ENCODE peak calls at places on chromosome 10, in six cellular contexts. One of them, this sample, is unnamed.

GRCh38 chr10:121033371-121033770 is 182.2 kb downstream of the WDR11 start:
- DNase-seq in K562: no peak
- DNase-seq in GM12878: no peak
- DNase-seq in HepG2: no peak
- DNase-seq in A549: no peak
- DNase-seq in SK-N-SH: no peak
- DNase-seq in this sample: no peak

GRCh38 chr10:121574519-121575170 is 23.6 kb downstream of the FGFR2 start:
- DNase-seq in GM12878: no peak
- DNase-seq in HepG2: no peak
- DNase-seq in A549: no peak
- DNase-seq in K562: no peak
- DNase-seq in SK-N-SH: no peak
- DNase-seq in this sample: no peak

GRCh38 chr10:112951349-112952281 is 1.6 kb downstream of the TCF7L2 start:
- DNase-seq in A549: peak
- DNase-seq in SK-N-SH: peak
- DNase-seq in GM12878: no peak
- DNase-seq in K562: peak
- DNase-seq in HepG2: peak
- DNase-seq in this sample: peak

GRCh38 chr10:61918989-61919388 is 17.5 kb downstream of the ARID5B start:
- DNase-seq in K562: no peak
- DNase-seq in SK-N-SH: no peak
- DNase-seq in GM12878: no peak
- DNase-seq in HepG2: no peak
- DNase-seq in A549: no peak
- DNase-seq in this sample: no peak

GRCh38 chr10:8543361-8544056 is 489.0 kb downstream of the GATA3 start:
- DNase-seq in A549: no peak
- DNase-seq in GM12878: no peak
- DNase-seq in K562: no peak
- DNase-seq in SK-N-SH: no peak
- DNase-seq in HepG2: no peak
- DNase-seq in this sample: no peak

GRCh38 chr10:17238445-17239275 is 10.6 kb downstream of the VIM start:
- DNase-seq in K562: no peak
- DNase-seq in GM12878: no peak
- DNase-seq in SK-N-SH: no peak
- DNase-seq in HepG2: no peak
- DNase-seq in A549: no peak
- DNase-seq in this sample: peak

GRCh38 chr10:33244354-33244967 is 90.0 kb downstream of the NRP1 start:
- DNase-seq in A549: no peak
- DNase-seq in SK-N-SH: no peak
- DNase-seq in GM12878: no peak
- DNase-seq in K562: no peak
- DNase-seq in HepG2: no peak
- DNase-seq in this sample: no peak

GRCh38 chr10:58385784-58386112 is 538 bp downstream of the TFAM start:
- DNase-seq in K562: peak
- DNase-seq in A549: peak
- DNase-seq in GM12878: no peak
- DNase-seq in HepG2: peak
- DNase-seq in SK-N-SH: peak
- DNase-seq in this sample: peak

GRCh38 chr10:72612203-72612826 is 13.6 kb downstream of the MICU1 start:
- DNase-seq in K562: no peak
- DNase-seq in SK-N-SH: peak
- DNase-seq in GM12878: no peak
- DNase-seq in HepG2: no peak
- DNase-seq in A549: no peak
- DNase-seq in this sample: no peak

GRCh38 chr10:73263948-73264347 is 11.5 kb upstream of the MRPS16 start:
- DNase-seq in GM12878: no peak
- DNase-seq in A549: peak
- DNase-seq in K562: peak
- DNase-seq in HepG2: peak
- DNase-seq in SK-N-SH: peak
- DNase-seq in this sample: peak

GRCh38 chr10:111275091-111275490 is 198.3 kb downstream of the ADRA2A start:
- DNase-seq in SK-N-SH: no peak
- DNase-seq in HepG2: no peak
- DNase-seq in K562: no peak
- DNase-seq in GM12878: no peak
- DNase-seq in A549: no peak
- DNase-seq in this sample: no peak

GRCh38 chr10:9342865-9343450 is 1288.5 kb downstream of the GATA3 start:
- DNase-seq in A549: no peak
- DNase-seq in HepG2: peak
- DNase-seq in GM12878: no peak
- DNase-seq in K562: no peak
- DNase-seq in SK-N-SH: peak
- DNase-seq in this sample: peak

GRCh38 chr10:52245547-52245946 is 68.5 kb upstream of the DKK1 start:
- DNase-seq in GM12878: no peak
- DNase-seq in K562: no peak
- DNase-seq in SK-N-SH: no peak
- DNase-seq in A549: no peak
- DNase-seq in HepG2: no peak
- DNase-seq in this sample: no peak

GRCh38 chr10:125538947-125539649 is 143.9 kb downstream of the TEX36 start:
- DNase-seq in SK-N-SH: peak
- DNase-seq in HepG2: no peak
- DNase-seq in A549: no peak
- DNase-seq in K562: no peak
- DNase-seq in GM12878: no peak
- DNase-seq in this sample: no peak

GRCh38 chr10:112510384-112510783 is 63.4 kb downstream of the VTI1A start:
- DNase-seq in SK-N-SH: no peak
- DNase-seq in GM12878: no peak
- DNase-seq in A549: no peak
- DNase-seq in HepG2: no peak
- DNase-seq in K562: no peak
- DNase-seq in this sample: no peak

GRCh38 chr10:61758440-61758839 is 95.7 kb downstream of the CABCOCO1 start:
- DNase-seq in GM12878: no peak
- DNase-seq in SK-N-SH: no peak
- DNase-seq in HepG2: no peak
- DNase-seq in A549: no peak
- DNase-seq in K562: no peak
- DNase-seq in this sample: peak

GRCh38 chr10:114538544-114538906 is 119.5 kb downstream of the ABLIM1 start:
- DNase-seq in HepG2: no peak
- DNase-seq in A549: no peak
- DNase-seq in K562: no peak
- DNase-seq in SK-N-SH: no peak
- DNase-seq in GM12878: no peak
- DNase-seq in this sample: no peak
- TF ChIP-seq SMC3 in HepG2: no peak
- TF ChIP-seq SMC3 in A549: no peak
- TF ChIP-seq SMC3 in K562: no peak
- TF ChIP-seq SMC3 in SK-N-SH: no peak
- TF ChIP-seq SMC3 in GM12878: no peak
- TF ChIP-seq SMC3 in this sample: no peak

GRCh38 chr10:5723692-5724091 is 39.1 kb downstream of the TASOR2 start:
- DNase-seq in SK-N-SH: no peak
- DNase-seq in A549: no peak
- DNase-seq in GM12878: no peak
- DNase-seq in K562: no peak
- DNase-seq in HepG2: no peak
- DNase-seq in this sample: no peak
- TF ChIP-seq RAD21 in SK-N-SH: no peak
- TF ChIP-seq RAD21 in A549: no peak
- TF ChIP-seq RAD21 in GM12878: no peak
- TF ChIP-seq RAD21 in K562: no peak
- TF ChIP-seq RAD21 in HepG2: no peak
- TF ChIP-seq RAD21 in this sample: no peak

DNA sequence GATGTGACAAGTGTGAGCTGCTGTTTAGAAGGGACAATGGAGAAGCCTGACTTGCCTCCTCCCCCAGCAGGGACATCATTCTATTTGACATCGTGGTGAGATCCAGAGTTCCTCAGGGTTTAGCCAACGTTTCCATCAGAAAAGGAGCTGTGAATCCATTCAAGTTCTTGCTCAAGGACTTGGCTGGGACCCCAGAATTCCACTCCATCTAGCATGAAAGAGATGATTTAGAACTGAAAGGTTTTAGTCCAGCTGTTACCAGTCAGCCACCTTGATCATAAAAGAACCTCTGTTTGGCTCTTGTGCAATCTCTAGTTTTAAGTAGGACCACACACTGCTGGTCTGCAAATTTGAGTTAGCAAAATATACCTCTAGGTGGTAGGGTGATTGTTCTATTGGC is 337.6 kb downstream of the FRMD4A start:
- DNase-seq in HepG2: peak
- DNase-seq in A549: no peak
- DNase-seq in K562: no peak
- DNase-seq in SK-N-SH: no peak
- DNase-seq in GM12878: no peak
- DNase-seq in this sample: peak
- TF ChIP-seq SMC3 in HepG2: no peak
- TF ChIP-seq SMC3 in A549: no peak
- TF ChIP-seq SMC3 in K562: no peak
- TF ChIP-seq SMC3 in SK-N-SH: no peak
- TF ChIP-seq SMC3 in GM12878: no peak
- TF ChIP-seq SMC3 in this sample: no peak

GRCh38 chr10:118573512-118573911 is 21.9 kb downstream of the PRLHR start:
- DNase-seq in HepG2: no peak
- DNase-seq in SK-N-SH: no peak
- DNase-seq in K562: no peak
- DNase-seq in A549: no peak
- DNase-seq in GM12878: no peak
- DNase-seq in this sample: no peak

GRCh38 chr10:118569241-118569881 is 26.1 kb downstream of the PRLHR start:
- DNase-seq in GM12878: no peak
- DNase-seq in HepG2: no peak
- DNase-seq in SK-N-SH: peak
- DNase-seq in K562: no peak
- DNase-seq in A549: no peak
- DNase-seq in this sample: peak

GRCh38 chr10:118572286-118573041 is 23.0 kb downstream of the PRLHR start:
- DNase-seq in GM12878: no peak
- DNase-seq in HepG2: no peak
- DNase-seq in K562: no peak
- DNase-seq in A549: no peak
- DNase-seq in SK-N-SH: no peak
- DNase-seq in this sample: no peak

GRCh38 chr10:118569882-118570252 is 25.6 kb downstream of the PRLHR start:
- DNase-seq in K562: no peak
- DNase-seq in HepG2: no peak
- DNase-seq in A549: no peak
- DNase-seq in SK-N-SH: no peak
- DNase-seq in GM12878: no peak
- DNase-seq in this sample: no peak

DNA sequence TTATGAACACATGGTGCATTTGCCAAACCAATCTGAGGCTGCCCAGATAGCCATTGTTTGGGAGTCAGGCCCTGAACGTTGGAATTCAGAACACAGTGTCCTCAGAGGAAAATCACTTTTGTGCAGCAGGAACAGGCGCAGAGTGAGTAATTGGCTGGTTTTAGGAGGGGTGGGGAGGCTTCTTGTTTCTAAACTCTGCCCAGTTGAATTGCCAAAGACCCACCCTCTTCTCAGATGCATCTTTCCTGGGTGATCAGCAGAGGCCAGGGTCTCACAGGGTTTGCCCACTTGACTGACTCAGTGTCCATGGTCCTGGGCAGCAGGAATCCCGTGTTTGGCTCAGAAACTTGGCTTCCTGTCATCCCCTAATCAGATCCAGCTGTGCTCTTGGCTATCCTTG is 24.3 kb downstream of the PRLHR start:
- DNase-seq in HepG2: no peak
- DNase-seq in K562: no peak
- DNase-seq in A549: no peak
- DNase-seq in SK-N-SH: peak
- DNase-seq in GM12878: no peak
- DNase-seq in this sample: no peak
- TF ChIP-seq RAD21 in HepG2: no peak
- TF ChIP-seq RAD21 in K562: no peak
- TF ChIP-seq RAD21 in A549: no peak
- TF ChIP-seq RAD21 in SK-N-SH: peak
- TF ChIP-seq RAD21 in GM12878: no peak
- TF ChIP-seq RAD21 in this sample: no peak

GRCh38 chr10:107653832-107654287 is 489.4 kb upstream of the SORCS1 start:
- DNase-seq in K562: no peak
- DNase-seq in SK-N-SH: no peak
- DNase-seq in GM12878: peak
- DNase-seq in HepG2: no peak
- DNase-seq in A549: no peak
- DNase-seq in this sample: peak
- TF ChIP-seq SMC3 in K562: no peak
- TF ChIP-seq SMC3 in SK-N-SH: no peak
- TF ChIP-seq SMC3 in GM12878: no peak
- TF ChIP-seq SMC3 in HepG2: no peak
- TF ChIP-seq SMC3 in A549: no peak
- TF ChIP-seq SMC3 in this sample: no peak

DNA sequence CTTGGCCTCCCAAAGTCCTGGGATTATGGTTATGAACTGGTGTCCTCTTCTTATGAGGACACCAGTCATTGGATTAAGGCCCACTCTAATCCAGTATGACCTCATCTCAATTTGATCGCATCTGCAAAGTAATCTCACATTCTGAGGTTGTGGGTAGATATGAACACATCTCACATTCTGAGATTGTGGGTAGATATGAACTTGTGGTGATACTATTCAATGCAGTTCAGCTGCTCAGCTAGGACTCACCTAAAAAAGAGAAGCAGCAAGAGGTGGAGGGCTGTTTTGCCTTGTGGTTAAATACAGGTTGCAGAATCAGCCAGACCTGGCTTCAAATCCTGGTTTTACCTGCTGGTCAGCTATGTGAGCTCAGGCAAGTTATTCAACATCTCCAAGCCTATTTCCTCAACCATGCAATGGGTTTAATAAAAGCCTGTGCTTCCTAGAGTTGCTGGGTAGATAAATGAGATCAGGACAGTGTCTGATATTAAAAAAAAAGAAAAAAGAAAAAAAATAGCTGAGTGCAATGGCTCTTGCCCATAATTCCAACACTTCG is 8.5 kb upstream of the BAG3 start:
- DNase-seq in K562: no peak
- DNase-seq in SK-N-SH: no peak
- DNase-seq in GM12878: no peak
- DNase-seq in A549: no peak
- DNase-seq in HepG2: no peak
- DNase-seq in this sample: no peak
- TF ChIP-seq RAD21 in K562: no peak
- TF ChIP-seq RAD21 in SK-N-SH: no peak
- TF ChIP-seq RAD21 in GM12878: no peak
- TF ChIP-seq RAD21 in A549: no peak
- TF ChIP-seq RAD21 in HepG2: no peak
- TF ChIP-seq RAD21 in this sample: no peak

GRCh38 chr10:13087986-13088618 is 11.9 kb upstream of the OPTN start:
- DNase-seq in A549: peak
- DNase-seq in HepG2: no peak
- DNase-seq in K562: no peak
- DNase-seq in GM12878: no peak
- DNase-seq in SK-N-SH: no peak
- DNase-seq in this sample: peak
- TF ChIP-seq SMC3 in A549: no peak
- TF ChIP-seq SMC3 in HepG2: no peak
- TF ChIP-seq SMC3 in K562: no peak
- TF ChIP-seq SMC3 in GM12878: no peak
- TF ChIP-seq SMC3 in SK-N-SH: no peak
- TF ChIP-seq SMC3 in this sample: no peak

This sample was measured in IMR-90.